ENCODE peak calls at places on chromosomes 4 and X, in four cellular contexts. S is IMR-90, Q is GM12878, R is K562. C is an unnamed sample.
A peak's percentile ranks its signal among the peaks of the same experiment; 100 is the strongest.

GRCh38 chrX:111719426-111720210 is 38.6 kb downstream of the ALG13 start:
- DNase-seq in Q (no peak), S (peak; percentile 16), R (no peak), C (peak; percentile 1)

GRCh38 chrX:65451663-65452062 is 82.9 kb downstream of the LAS1L start:
- DNase-seq in R (peak; percentile 10), S (peak; percentile 33), Q (no peak), C (peak; percentile 19)

GRCh38 chrX:68710870-68711576 is 63.6 kb downstream of the STARD8 start:
- DNase-seq in R (peak; percentile 43), Q (no peak), S (peak; percentile 53), C (peak; percentile 32)

GRCh38 chrX:39682778-39683177 is 415.0 kb downstream of the BCOR start:
- DNase-seq in R (peak; percentile 67), Q (no peak), S (no peak), C (no peak)

GRCh38 chr4:8084031-8084660 is 74.5 kb downstream of the ABLIM2 start:
- DNase-seq in R (no peak), Q (no peak), S (no peak), C (no peak)

GRCh38 chr4:182698212-182698611 is 219.0 kb downstream of the DCTD start:
- DNase-seq in R (no peak), S (peak; percentile 19), Q (no peak), C (peak; percentile 21)

GRCh38 chrX:109624641-109625311 is at the start of gene KCNE5:
- DNase-seq in R (no peak), S (no peak), Q (no peak), C (no peak)

GRCh38 chrX:84046403-84046984 is 141.5 kb downstream of the RPS6KA6 start:
- DNase-seq in R (peak; percentile 4), Q (no peak), S (peak; percentile 38), C (peak; percentile 9)

GRCh38 chr4:156596026-156596425 is 375.6 kb downstream of the PDGFC start:
- DNase-seq in Q (no peak), S (peak; percentile 45), R (no peak), C (no peak)

GRCh38 chr4:112514449-112515277 is 1.3 kb downstream of the NEUROG2 start:
- DNase-seq in R (no peak), S (no peak), Q (no peak), C (no peak)

GRCh38 chr4:123749408-123749807 is 352.8 kb downstream of the SPRY1 start:
- DNase-seq in S (no peak), R (no peak), Q (no peak), C (peak; percentile 3)

GRCh38 chr4:26772096-26772495 is 88.5 kb upstream of the STIM2 start:
- DNase-seq in S (no peak), Q (no peak), R (no peak), C (no peak)

GRCh38 chrX:63488546-63489373 is 137.6 kb upstream of the SPIN4 start:
- DNase-seq in S (no peak), Q (no peak), R (no peak), C (no peak)

GRCh38 chrX:22314211-22314610 is 41.5 kb downstream of the CBLL2 start:
- DNase-seq in Q (no peak), S (no peak), R (no peak), C (peak; percentile 70)

GRCh38 chr4:38015886-38016515 is 55.8 kb downstream of the PTTG2 start:
- DNase-seq in Q (no peak), R (no peak), S (no peak), C (no peak)
- TF ChIP-seq POLR2A in Q (no peak), R (no peak), S (no peak), C (no peak)

DNA sequence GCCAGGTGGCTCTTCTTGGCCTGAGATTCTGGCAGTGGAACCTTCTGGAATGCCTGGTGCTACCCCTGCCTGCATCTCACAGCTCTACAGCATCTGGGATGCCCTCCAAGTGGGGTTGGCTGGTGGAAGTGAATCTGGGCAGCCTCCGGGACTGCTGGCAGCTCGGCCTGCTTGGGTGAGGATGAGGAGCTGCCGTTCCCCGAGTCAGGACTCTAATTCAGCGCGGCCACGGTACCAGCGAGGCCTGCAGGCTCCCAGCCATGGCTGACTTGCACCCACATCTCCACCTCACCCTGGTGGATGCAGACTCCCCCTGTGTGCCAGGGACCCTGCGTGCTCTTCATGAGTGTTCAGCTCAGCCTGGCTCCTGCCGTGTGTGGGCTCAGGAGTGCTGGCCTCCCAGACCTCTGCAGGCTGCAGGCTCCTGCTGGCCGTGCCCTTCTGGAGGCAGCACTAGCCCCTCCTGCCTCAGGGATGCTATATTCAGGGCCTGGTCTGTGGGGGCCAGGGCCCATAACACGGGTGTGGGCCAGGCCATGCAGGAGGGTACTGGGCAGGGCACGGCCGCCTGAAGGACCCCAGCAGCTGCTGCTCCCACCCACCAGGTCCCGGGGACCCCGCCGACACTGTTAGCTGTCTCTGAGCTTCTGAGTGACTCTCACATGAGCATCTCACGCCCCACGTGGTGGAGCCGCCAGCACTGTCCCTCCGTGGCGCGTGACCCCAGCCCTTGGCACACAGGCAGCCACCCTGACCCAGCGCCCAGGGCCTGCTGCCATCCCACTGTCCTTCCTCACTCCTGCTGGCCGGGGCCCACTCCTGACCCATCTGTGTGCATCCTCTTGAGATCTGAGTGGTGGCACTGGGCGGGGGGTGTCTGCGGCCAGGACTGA is 10.6 kb downstream of the UVSSA start:
- DNase-seq in S (no peak), R (no peak), Q (no peak), C (no peak)
- TF ChIP-seq FOS in S (no peak), R (no peak), Q (no peak), C (no peak)

DNA sequence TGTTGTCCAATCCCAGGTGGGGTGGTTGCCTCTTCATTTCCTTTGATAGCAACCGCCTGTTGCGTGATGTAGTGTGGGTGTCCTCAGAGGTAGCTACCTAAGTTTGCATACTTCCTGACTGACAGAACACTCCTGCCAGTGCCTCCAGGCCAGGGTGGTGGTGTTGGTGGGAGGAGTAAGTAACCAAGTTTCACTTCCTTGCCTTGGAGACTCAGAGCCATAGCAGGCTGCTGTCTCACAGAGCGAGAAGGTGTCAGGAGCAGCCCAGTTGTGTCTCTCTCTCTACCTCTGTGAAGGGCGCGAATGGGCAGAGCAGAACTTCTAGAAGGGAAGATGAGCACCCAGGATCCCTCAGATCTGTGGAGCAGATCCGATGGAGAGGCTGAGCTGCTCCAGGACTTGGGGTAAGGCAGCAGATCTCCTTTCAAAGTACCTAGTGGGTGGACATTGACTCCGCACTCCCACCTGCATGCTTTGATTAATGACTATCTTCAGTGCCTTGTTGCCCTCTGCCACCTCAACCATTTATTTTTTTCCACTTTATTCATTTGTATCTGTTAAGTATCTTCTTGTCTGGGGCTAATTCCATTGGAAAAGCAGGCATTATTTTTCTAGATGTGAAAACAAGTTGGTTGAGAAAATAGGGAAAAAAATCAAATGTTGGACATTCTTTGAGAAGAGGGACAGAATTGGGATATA is at the start of gene DAPP1:
- DNase-seq in Q (peak; percentile 94), S (no peak), R (no peak), C (no peak)
- TF ChIP-seq POLR2A in Q (peak; percentile 98), S (no peak), R (no peak), C (no peak)

GRCh38 chr4:61294001-61294400 is 93.9 kb downstream of the ADGRL3 start:
- DNase-seq in R (no peak), S (no peak), Q (no peak), C (no peak)
- TF ChIP-seq FOS in R (no peak), S (no peak), Q (no peak), C (no peak)